ENCODE peak calls at places on chromosomes 7 and 10, in nine cellular contexts. One of them, this sample, is unnamed.

GRCh38 chr10:88113232-88113631 is 249.8 kb downstream of the PTEN start:
- DNase-seq in body of pancreas: no peak
- DNase-seq in CD8-positive, alpha-beta memory T cell: no peak
- DNase-seq in GM23248: no peak
- DNase-seq in left ventricle myocardium inferior: peak
- DNase-seq in adrenal gland: no peak
- DNase-seq in brain microvascular endothelial cell: no peak
- DNase-seq in heart right ventricle: peak
- DNase-seq in ovary: no peak
- DNase-seq in this sample: no peak

GRCh38 chr10:95756796-95757657 is 1.1 kb downstream of the ENTPD1 start:
- DNase-seq in CD8-positive, alpha-beta memory T cell: no peak
- DNase-seq in GM23248: no peak
- DNase-seq in ovary: no peak
- DNase-seq in adrenal gland: no peak
- DNase-seq in brain microvascular endothelial cell: no peak
- DNase-seq in heart right ventricle: no peak
- DNase-seq in body of pancreas: no peak
- DNase-seq in left ventricle myocardium inferior: no peak
- DNase-seq in this sample: no peak

GRCh38 chr10:29470355-29470705 is 164.4 kb downstream of the SVIL start:
- DNase-seq in body of pancreas: no peak
- DNase-seq in CD8-positive, alpha-beta memory T cell: no peak
- DNase-seq in left ventricle myocardium inferior: peak
- DNase-seq in ovary: peak
- DNase-seq in GM23248: no peak
- DNase-seq in adrenal gland: no peak
- DNase-seq in heart right ventricle: no peak
- DNase-seq in brain microvascular endothelial cell: no peak
- DNase-seq in this sample: no peak

GRCh38 chr10:70940834-70941568 is 52.6 kb upstream of the PCBD1 start:
- DNase-seq in ovary: no peak
- DNase-seq in CD8-positive, alpha-beta memory T cell: no peak
- DNase-seq in adrenal gland: peak
- DNase-seq in brain microvascular endothelial cell: peak
- DNase-seq in GM23248: peak
- DNase-seq in body of pancreas: peak
- DNase-seq in heart right ventricle: peak
- DNase-seq in left ventricle myocardium inferior: peak
- DNase-seq in this sample: no peak

GRCh38 chr10:110504111-110504735 is 6.5 kb downstream of the DUSP5 start:
- DNase-seq in left ventricle myocardium inferior: no peak
- DNase-seq in GM23248: peak
- DNase-seq in adrenal gland: peak
- DNase-seq in body of pancreas: no peak
- DNase-seq in CD8-positive, alpha-beta memory T cell: peak
- DNase-seq in ovary: peak
- DNase-seq in heart right ventricle: peak
- DNase-seq in brain microvascular endothelial cell: peak
- DNase-seq in this sample: peak

GRCh38 chr7:133645870-133646492 is 393.1 kb downstream of the EXOC4 start:
- DNase-seq in ovary: no peak
- DNase-seq in CD8-positive, alpha-beta memory T cell: no peak
- DNase-seq in body of pancreas: no peak
- DNase-seq in heart right ventricle: no peak
- DNase-seq in adrenal gland: no peak
- DNase-seq in left ventricle myocardium inferior: no peak
- DNase-seq in brain microvascular endothelial cell: no peak
- DNase-seq in GM23248: peak
- DNase-seq in this sample: no peak

GRCh38 chr7:130371059-130371458 is 9.2 kb upstream of the CPA1 start:
- DNase-seq in brain microvascular endothelial cell: no peak
- DNase-seq in CD8-positive, alpha-beta memory T cell: no peak
- DNase-seq in adrenal gland: peak
- DNase-seq in ovary: no peak
- DNase-seq in heart right ventricle: no peak
- DNase-seq in left ventricle myocardium inferior: no peak
- DNase-seq in GM23248: peak
- DNase-seq in body of pancreas: peak
- DNase-seq in this sample: no peak

GRCh38 chr7:98521089-98521692 is 95.9 kb upstream of the NPTX2 start:
- DNase-seq in CD8-positive, alpha-beta memory T cell: no peak
- DNase-seq in brain microvascular endothelial cell: no peak
- DNase-seq in heart right ventricle: no peak
- DNase-seq in adrenal gland: no peak
- DNase-seq in GM23248: no peak
- DNase-seq in ovary: no peak
- DNase-seq in left ventricle myocardium inferior: no peak
- DNase-seq in body of pancreas: no peak
- DNase-seq in this sample: no peak

GRCh38 chr7:27156508-27156898 is at the start of gene HOXA7:
- DNase-seq in ovary: peak
- DNase-seq in brain microvascular endothelial cell: no peak
- DNase-seq in CD8-positive, alpha-beta memory T cell: no peak
- DNase-seq in heart right ventricle: no peak
- DNase-seq in GM23248: peak
- DNase-seq in adrenal gland: peak
- DNase-seq in left ventricle myocardium inferior: no peak
- DNase-seq in body of pancreas: no peak
- DNase-seq in this sample: peak

GRCh38 chr7:27154369-27154768 is 2.0 kb upstream of the HOXA3 start:
- DNase-seq in ovary: peak
- DNase-seq in GM23248: no peak
- DNase-seq in adrenal gland: peak
- DNase-seq in heart right ventricle: no peak
- DNase-seq in body of pancreas: no peak
- DNase-seq in brain microvascular endothelial cell: no peak
- DNase-seq in left ventricle myocardium inferior: no peak
- DNase-seq in CD8-positive, alpha-beta memory T cell: no peak
- DNase-seq in this sample: no peak

GRCh38 chr7:27153526-27153925 is 1.1 kb upstream of the HOXA3 start:
- DNase-seq in heart right ventricle: no peak
- DNase-seq in adrenal gland: no peak
- DNase-seq in left ventricle myocardium inferior: no peak
- DNase-seq in GM23248: no peak
- DNase-seq in brain microvascular endothelial cell: no peak
- DNase-seq in ovary: no peak
- DNase-seq in CD8-positive, alpha-beta memory T cell: no peak
- DNase-seq in body of pancreas: no peak
- DNase-seq in this sample: no peak

GRCh38 chr7:27155816-27156507 is 513 bp downstream of the HOXA7 start:
- DNase-seq in left ventricle myocardium inferior: no peak
- DNase-seq in GM23248: peak
- DNase-seq in ovary: peak
- DNase-seq in heart right ventricle: no peak
- DNase-seq in brain microvascular endothelial cell: no peak
- DNase-seq in adrenal gland: peak
- DNase-seq in body of pancreas: no peak
- DNase-seq in CD8-positive, alpha-beta memory T cell: no peak
- DNase-seq in this sample: peak

GRCh38 chr7:27154901-27155815 is 1.3 kb downstream of the HOXA7 start:
- DNase-seq in brain microvascular endothelial cell: no peak
- DNase-seq in ovary: peak
- DNase-seq in adrenal gland: peak
- DNase-seq in heart right ventricle: no peak
- DNase-seq in GM23248: peak
- DNase-seq in left ventricle myocardium inferior: no peak
- DNase-seq in body of pancreas: no peak
- DNase-seq in CD8-positive, alpha-beta memory T cell: no peak
- DNase-seq in this sample: no peak
- H3K27ac ChIP-seq in brain microvascular endothelial cell: no peak
- H3K27ac ChIP-seq in ovary: no peak
- H3K27ac ChIP-seq in adrenal gland: peak
- H3K27ac ChIP-seq in heart right ventricle: no peak
- H3K27ac ChIP-seq in GM23248: peak
- H3K27ac ChIP-seq in left ventricle myocardium inferior: no peak
- H3K27ac ChIP-seq in body of pancreas: no peak
- H3K27ac ChIP-seq in CD8-positive, alpha-beta memory T cell: no peak
- H3K27ac ChIP-seq in this sample: no peak

GRCh38 chr7:30795161-30795943 is 24.1 kb downstream of the MINDY4 start:
- DNase-seq in heart right ventricle: no peak
- DNase-seq in brain microvascular endothelial cell: no peak
- DNase-seq in CD8-positive, alpha-beta memory T cell: no peak
- DNase-seq in body of pancreas: no peak
- DNase-seq in GM23248: peak
- DNase-seq in adrenal gland: no peak
- DNase-seq in left ventricle myocardium inferior: no peak
- DNase-seq in ovary: no peak
- DNase-seq in this sample: no peak

GRCh38 chr7:30799206-30799975 is 28.2 kb downstream of the MINDY4 start:
- DNase-seq in heart right ventricle: no peak
- DNase-seq in body of pancreas: no peak
- DNase-seq in left ventricle myocardium inferior: peak
- DNase-seq in brain microvascular endothelial cell: peak
- DNase-seq in GM23248: peak
- DNase-seq in CD8-positive, alpha-beta memory T cell: no peak
- DNase-seq in ovary: no peak
- DNase-seq in adrenal gland: no peak
- DNase-seq in this sample: peak

GRCh38 chr7:30797294-30798040 is 26.2 kb downstream of the MINDY4 start:
- DNase-seq in brain microvascular endothelial cell: no peak
- DNase-seq in body of pancreas: no peak
- DNase-seq in ovary: no peak
- DNase-seq in adrenal gland: no peak
- DNase-seq in GM23248: no peak
- DNase-seq in left ventricle myocardium inferior: no peak
- DNase-seq in CD8-positive, alpha-beta memory T cell: no peak
- DNase-seq in heart right ventricle: no peak
- DNase-seq in this sample: no peak

GRCh38 chr7:30799976-30800661 is 28.9 kb downstream of the MINDY4 start:
- DNase-seq in adrenal gland: no peak
- DNase-seq in GM23248: peak
- DNase-seq in brain microvascular endothelial cell: no peak
- DNase-seq in CD8-positive, alpha-beta memory T cell: no peak
- DNase-seq in ovary: no peak
- DNase-seq in body of pancreas: no peak
- DNase-seq in heart right ventricle: no peak
- DNase-seq in left ventricle myocardium inferior: no peak
- DNase-seq in this sample: no peak

DNA sequence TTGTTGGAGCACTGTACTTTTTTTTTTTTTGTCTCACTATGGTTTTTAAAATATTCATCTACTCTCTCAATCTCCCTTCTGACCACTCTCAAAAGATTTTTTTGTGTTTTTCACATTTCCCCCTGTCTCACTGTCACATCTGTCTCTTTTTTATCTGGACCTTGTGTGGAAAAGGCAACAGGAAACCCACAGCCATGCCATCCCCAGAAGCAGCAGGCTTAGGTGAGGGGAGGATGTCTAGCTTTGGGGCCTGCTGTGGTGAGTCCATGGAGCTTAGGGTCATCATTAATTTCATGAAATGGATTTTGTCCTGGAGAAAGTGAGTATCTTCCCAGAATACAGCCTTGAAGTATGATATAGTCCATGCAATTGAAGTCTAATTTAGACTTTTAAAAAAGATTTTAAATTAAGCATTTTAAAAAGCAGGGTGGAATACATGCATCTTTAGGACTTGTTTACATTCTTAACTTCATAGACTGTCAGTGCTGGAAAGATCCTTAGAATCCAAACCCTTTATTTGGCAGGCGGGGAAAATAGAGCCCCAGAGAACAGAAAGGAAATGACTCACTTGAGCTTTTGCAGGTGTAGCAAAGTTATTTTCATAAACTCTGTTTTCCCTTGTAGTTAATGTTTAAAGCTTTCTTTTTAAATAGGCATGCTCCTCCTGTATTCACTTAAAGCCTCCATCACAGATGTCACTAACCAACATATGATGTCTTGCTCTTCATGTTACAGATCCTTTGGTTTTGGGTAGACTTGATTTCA is 25.1 kb downstream of the MINDY4 start:
- DNase-seq in body of pancreas: no peak
- DNase-seq in left ventricle myocardium inferior: no peak
- DNase-seq in heart right ventricle: no peak
- DNase-seq in adrenal gland: no peak
- DNase-seq in brain microvascular endothelial cell: no peak
- DNase-seq in GM23248: peak
- DNase-seq in CD8-positive, alpha-beta memory T cell: no peak
- DNase-seq in ovary: no peak
- DNase-seq in this sample: peak
- H3K27ac ChIP-seq in body of pancreas: peak
- H3K27ac ChIP-seq in left ventricle myocardium inferior: peak
- H3K27ac ChIP-seq in heart right ventricle: peak
- H3K27ac ChIP-seq in adrenal gland: no peak
- H3K27ac ChIP-seq in brain microvascular endothelial cell: no peak
- H3K27ac ChIP-seq in GM23248: no peak
- H3K27ac ChIP-seq in CD8-positive, alpha-beta memory T cell: no peak
- H3K27ac ChIP-seq in ovary: no peak
- H3K27ac ChIP-seq in this sample: no peak

GRCh38 chr10:30489291-30489823 is 55.4 kb downstream of the MAP3K8 start:
- DNase-seq in ovary: no peak
- DNase-seq in GM23248: no peak
- DNase-seq in heart right ventricle: no peak
- DNase-seq in CD8-positive, alpha-beta memory T cell: no peak
- DNase-seq in body of pancreas: no peak
- DNase-seq in brain microvascular endothelial cell: no peak
- DNase-seq in left ventricle myocardium inferior: no peak
- DNase-seq in adrenal gland: no peak
- DNase-seq in this sample: no peak

GRCh38 chr10:30491832-30492530 is 58.0 kb downstream of the MAP3K8 start:
- DNase-seq in GM23248: no peak
- DNase-seq in adrenal gland: no peak
- DNase-seq in left ventricle myocardium inferior: no peak
- DNase-seq in body of pancreas: no peak
- DNase-seq in brain microvascular endothelial cell: no peak
- DNase-seq in heart right ventricle: no peak
- DNase-seq in ovary: no peak
- DNase-seq in CD8-positive, alpha-beta memory T cell: no peak
- DNase-seq in this sample: no peak

GRCh38 chr10:30491204-30491603 is 57.2 kb downstream of the MAP3K8 start:
- DNase-seq in brain microvascular endothelial cell: no peak
- DNase-seq in GM23248: peak
- DNase-seq in left ventricle myocardium inferior: no peak
- DNase-seq in CD8-positive, alpha-beta memory T cell: no peak
- DNase-seq in adrenal gland: peak
- DNase-seq in heart right ventricle: no peak
- DNase-seq in ovary: no peak
- DNase-seq in body of pancreas: no peak
- DNase-seq in this sample: no peak

GRCh38 chr10:30490289-30491000 is 56.5 kb downstream of the MAP3K8 start:
- DNase-seq in adrenal gland: no peak
- DNase-seq in ovary: no peak
- DNase-seq in left ventricle myocardium inferior: no peak
- DNase-seq in body of pancreas: no peak
- DNase-seq in brain microvascular endothelial cell: no peak
- DNase-seq in CD8-positive, alpha-beta memory T cell: no peak
- DNase-seq in GM23248: no peak
- DNase-seq in heart right ventricle: no peak
- DNase-seq in this sample: no peak

DNA sequence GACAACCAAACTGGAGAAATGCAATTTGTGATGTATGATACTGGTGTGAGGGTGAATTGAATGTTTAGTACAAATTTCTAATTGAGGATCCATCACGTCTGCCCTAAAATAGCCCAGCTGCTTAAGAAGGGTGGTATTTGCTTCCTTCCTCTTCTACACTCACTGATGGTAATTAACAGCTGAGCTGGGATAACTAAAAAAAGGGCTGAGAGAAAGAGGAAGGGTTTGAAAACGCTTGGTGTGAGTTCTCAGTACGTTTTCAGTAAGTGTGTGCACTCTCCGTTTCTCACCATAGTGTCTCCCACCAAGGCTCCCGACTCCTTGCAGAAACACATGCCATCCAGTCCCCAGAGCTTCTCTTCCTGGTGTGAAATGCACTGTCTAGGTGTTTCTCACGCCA is 54.3 kb downstream of the MAP3K8 start:
- DNase-seq in GM23248: no peak
- DNase-seq in brain microvascular endothelial cell: no peak
- DNase-seq in adrenal gland: no peak
- DNase-seq in left ventricle myocardium inferior: no peak
- DNase-seq in ovary: no peak
- DNase-seq in heart right ventricle: no peak
- DNase-seq in CD8-positive, alpha-beta memory T cell: no peak
- DNase-seq in body of pancreas: no peak
- DNase-seq in this sample: no peak
- H3K27ac ChIP-seq in GM23248: no peak
- H3K27ac ChIP-seq in brain microvascular endothelial cell: no peak
- H3K27ac ChIP-seq in adrenal gland: peak
- H3K27ac ChIP-seq in left ventricle myocardium inferior: no peak
- H3K27ac ChIP-seq in ovary: no peak
- H3K27ac ChIP-seq in heart right ventricle: no peak
- H3K27ac ChIP-seq in CD8-positive, alpha-beta memory T cell: no peak
- H3K27ac ChIP-seq in body of pancreas: no peak
- H3K27ac ChIP-seq in this sample: no peak

DNA sequence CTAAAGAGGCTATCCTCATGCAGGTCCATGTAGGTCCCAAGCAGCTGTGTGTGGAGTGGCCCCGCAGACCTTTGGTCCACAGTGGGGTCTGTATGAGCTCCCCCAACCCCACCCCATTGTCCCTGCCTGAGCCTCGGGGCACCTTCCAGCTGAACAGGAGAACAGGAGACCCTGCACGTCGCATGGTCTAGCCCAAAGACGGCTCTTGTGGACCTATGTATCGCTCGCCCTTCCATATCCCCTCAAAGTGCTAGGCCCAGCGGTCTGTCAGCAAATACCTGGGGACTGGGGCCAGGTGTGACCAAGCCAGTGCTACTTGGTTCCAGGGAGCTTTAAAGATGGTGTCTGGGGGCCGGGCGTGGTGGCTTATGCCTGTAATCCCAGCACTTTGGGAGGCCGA is 43.0 kb downstream of the OAT start:
- DNase-seq in ovary: no peak
- DNase-seq in body of pancreas: no peak
- DNase-seq in adrenal gland: no peak
- DNase-seq in CD8-positive, alpha-beta memory T cell: no peak
- DNase-seq in heart right ventricle: no peak
- DNase-seq in left ventricle myocardium inferior: no peak
- DNase-seq in brain microvascular endothelial cell: no peak
- DNase-seq in GM23248: no peak
- DNase-seq in this sample: no peak
- H3K27ac ChIP-seq in ovary: no peak
- H3K27ac ChIP-seq in body of pancreas: no peak
- H3K27ac ChIP-seq in adrenal gland: no peak
- H3K27ac ChIP-seq in CD8-positive, alpha-beta memory T cell: no peak
- H3K27ac ChIP-seq in heart right ventricle: no peak
- H3K27ac ChIP-seq in left ventricle myocardium inferior: no peak
- H3K27ac ChIP-seq in brain microvascular endothelial cell: no peak
- H3K27ac ChIP-seq in GM23248: no peak
- H3K27ac ChIP-seq in this sample: no peak